ENCODE peak calls at places on chromosomes 13 and 19, in ten cellular contexts. One of them, this sample, is unnamed.

GRCh38 chr13:109642358-109642757 is 144.0 kb downstream of the IRS2 start:
- DNase-seq in psoas muscle: no peak
- DNase-seq in uterus: no peak
- DNase-seq in PC-3: no peak
- DNase-seq in AG10803: no peak
- DNase-seq in WERI-Rb-1: peak
- DNase-seq in AG04449: no peak
- DNase-seq in A549: no peak
- DNase-seq in IMR-90: no peak
- DNase-seq in RWPE1: no peak
- DNase-seq in this sample: no peak

GRCh38 chr19:4027146-4027545 is 19.6 kb downstream of the PIAS4 start:
- DNase-seq in psoas muscle: no peak
- DNase-seq in uterus: no peak
- DNase-seq in PC-3: no peak
- DNase-seq in AG10803: no peak
- DNase-seq in WERI-Rb-1: no peak
- DNase-seq in AG04449: no peak
- DNase-seq in A549: no peak
- DNase-seq in IMR-90: no peak
- DNase-seq in RWPE1: no peak
- DNase-seq in this sample: no peak

GRCh38 chr13:87259479-87260083 is 411.6 kb upstream of the SLITRK5 start:
- DNase-seq in psoas muscle: no peak
- DNase-seq in uterus: no peak
- DNase-seq in PC-3: peak
- DNase-seq in AG10803: no peak
- DNase-seq in WERI-Rb-1: peak
- DNase-seq in AG04449: no peak
- DNase-seq in A549: no peak
- DNase-seq in IMR-90: no peak
- DNase-seq in RWPE1: no peak
- DNase-seq in this sample: no peak

GRCh38 chr19:49151339-49152217 is 3.6 kb downstream of the HRC start:
- DNase-seq in psoas muscle: peak
- DNase-seq in uterus: no peak
- DNase-seq in PC-3: peak
- DNase-seq in AG10803: no peak
- DNase-seq in WERI-Rb-1: peak
- DNase-seq in AG04449: no peak
- DNase-seq in A549: peak
- DNase-seq in IMR-90: peak
- DNase-seq in RWPE1: peak
- DNase-seq in this sample: no peak

GRCh38 chr13:109680288-109680687 is 106.1 kb downstream of the IRS2 start:
- DNase-seq in psoas muscle: no peak
- DNase-seq in uterus: no peak
- DNase-seq in PC-3: no peak
- DNase-seq in AG10803: no peak
- DNase-seq in WERI-Rb-1: no peak
- DNase-seq in AG04449: no peak
- DNase-seq in A549: no peak
- DNase-seq in IMR-90: no peak
- DNase-seq in RWPE1: no peak
- DNase-seq in this sample: no peak

GRCh38 chr13:49371943-49372636 is 71.8 kb downstream of the CAB39L start:
- DNase-seq in psoas muscle: no peak
- DNase-seq in uterus: no peak
- DNase-seq in PC-3: peak
- DNase-seq in AG10803: no peak
- DNase-seq in WERI-Rb-1: no peak
- DNase-seq in AG04449: no peak
- DNase-seq in A549: no peak
- DNase-seq in IMR-90: no peak
- DNase-seq in RWPE1: no peak
- DNase-seq in this sample: no peak

GRCh38 chr13:100987993-100988392 is 313.4 kb upstream of the TMTC4 start:
- DNase-seq in psoas muscle: no peak
- DNase-seq in uterus: no peak
- DNase-seq in PC-3: peak
- DNase-seq in AG10803: peak
- DNase-seq in WERI-Rb-1: peak
- DNase-seq in AG04449: peak
- DNase-seq in A549: no peak
- DNase-seq in IMR-90: peak
- DNase-seq in RWPE1: no peak
- DNase-seq in this sample: no peak

GRCh38 chr13:58843071-58843470 is 1211.5 kb downstream of the PCDH17 start:
- DNase-seq in psoas muscle: no peak
- DNase-seq in uterus: no peak
- DNase-seq in PC-3: no peak
- DNase-seq in AG10803: no peak
- DNase-seq in WERI-Rb-1: no peak
- DNase-seq in AG04449: no peak
- DNase-seq in A549: no peak
- DNase-seq in IMR-90: no peak
- DNase-seq in RWPE1: no peak
- DNase-seq in this sample: no peak

GRCh38 chr19:8615022-8615421 is 4.5 kb upstream of the ADAMTS10 start:
- DNase-seq in psoas muscle: no peak
- DNase-seq in uterus: no peak
- DNase-seq in PC-3: no peak
- DNase-seq in AG10803: no peak
- DNase-seq in WERI-Rb-1: no peak
- DNase-seq in AG04449: no peak
- DNase-seq in A549: no peak
- DNase-seq in IMR-90: peak
- DNase-seq in RWPE1: no peak
- DNase-seq in this sample: no peak

DNA sequence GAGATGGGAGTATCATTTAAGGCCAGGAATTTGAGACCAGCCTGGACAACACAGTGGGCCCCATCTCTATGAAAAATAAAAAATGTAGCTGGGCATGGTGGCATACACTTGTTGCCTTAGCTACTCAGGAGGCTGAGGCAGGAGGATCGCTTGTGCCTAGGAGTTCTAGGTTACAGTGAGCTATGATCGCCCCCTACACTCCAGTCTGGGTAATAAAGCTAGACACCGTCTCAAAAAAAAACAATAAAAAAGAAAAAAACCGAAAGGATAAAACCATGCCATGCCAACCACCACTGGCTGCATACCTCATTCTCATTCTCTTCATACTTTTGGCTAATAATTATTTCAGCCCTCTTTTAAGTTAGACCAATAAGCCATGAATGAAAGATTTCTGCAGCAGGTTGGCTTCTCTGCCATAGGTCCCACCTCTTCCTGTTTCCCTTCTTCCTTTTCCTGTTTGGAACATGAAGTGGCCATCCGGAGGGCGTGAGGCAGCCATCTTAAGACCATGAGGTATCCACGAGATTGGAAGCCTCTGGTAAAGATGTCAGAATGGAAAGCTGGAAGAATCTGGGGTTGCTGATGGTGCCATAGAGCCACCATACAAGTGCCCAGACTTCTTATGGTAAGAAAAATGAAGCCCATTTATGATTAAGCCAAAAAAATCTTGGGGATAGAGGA is 171.3 kb downstream of the CACNA1A start:
- DNase-seq in psoas muscle: no peak
- DNase-seq in uterus: no peak
- DNase-seq in PC-3: peak
- DNase-seq in AG10803: peak
- DNase-seq in WERI-Rb-1: no peak
- DNase-seq in AG04449: no peak
- DNase-seq in A549: no peak
- DNase-seq in IMR-90: no peak
- DNase-seq in RWPE1: no peak
- DNase-seq in this sample: no peak
- TF ChIP-seq CTCF in psoas muscle: no peak
- TF ChIP-seq CTCF in uterus: no peak
- TF ChIP-seq CTCF in PC-3: peak
- TF ChIP-seq CTCF in AG10803: no peak
- TF ChIP-seq CTCF in WERI-Rb-1: no peak
- TF ChIP-seq CTCF in AG04449: no peak
- TF ChIP-seq CTCF in A549: no peak
- TF ChIP-seq CTCF in IMR-90: no peak
- TF ChIP-seq CTCF in RWPE1: no peak
- TF ChIP-seq CTCF in this sample: no peak

GRCh38 chr19:28239270-28239669 is 973.7 kb downstream of the UQCRFS1 start:
- DNase-seq in psoas muscle: no peak
- DNase-seq in uterus: no peak
- DNase-seq in PC-3: no peak
- DNase-seq in AG10803: no peak
- DNase-seq in WERI-Rb-1: peak
- DNase-seq in AG04449: no peak
- DNase-seq in A549: no peak
- DNase-seq in IMR-90: no peak
- DNase-seq in RWPE1: no peak
- DNase-seq in this sample: no peak
- TF ChIP-seq CTCF in psoas muscle: no peak
- TF ChIP-seq CTCF in uterus: no peak
- TF ChIP-seq CTCF in PC-3: no peak
- TF ChIP-seq CTCF in AG10803: peak
- TF ChIP-seq CTCF in WERI-Rb-1: peak
- TF ChIP-seq CTCF in AG04449: no peak
- TF ChIP-seq CTCF in A549: no peak
- TF ChIP-seq CTCF in IMR-90: no peak
- TF ChIP-seq CTCF in RWPE1: no peak
- TF ChIP-seq CTCF in this sample: peak

DNA sequence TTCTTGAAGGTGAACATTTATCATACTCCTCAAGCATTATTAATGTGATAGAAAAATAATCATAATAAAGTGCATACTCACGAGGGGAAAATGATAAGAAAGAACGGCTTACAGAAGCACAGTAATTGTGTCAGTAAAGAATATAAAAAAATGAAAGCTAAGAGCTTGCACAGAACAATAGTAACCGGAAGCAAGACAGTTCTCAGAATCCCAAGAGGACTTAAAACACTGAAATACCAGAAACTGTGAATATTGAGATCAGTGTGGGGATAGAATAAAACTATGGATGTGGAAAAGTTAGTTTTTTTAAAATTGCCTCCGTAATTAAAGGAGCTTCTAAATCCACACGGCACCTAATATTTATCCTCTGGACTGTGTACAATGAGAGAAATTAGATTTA is 482.7 kb downstream of the SLITRK6 start:
- DNase-seq in psoas muscle: no peak
- DNase-seq in uterus: no peak
- DNase-seq in PC-3: no peak
- DNase-seq in AG10803: no peak
- DNase-seq in WERI-Rb-1: no peak
- DNase-seq in AG04449: no peak
- DNase-seq in A549: no peak
- DNase-seq in IMR-90: no peak
- DNase-seq in RWPE1: no peak
- DNase-seq in this sample: no peak
- TF ChIP-seq CTCF in psoas muscle: no peak
- TF ChIP-seq CTCF in uterus: no peak
- TF ChIP-seq CTCF in PC-3: no peak
- TF ChIP-seq CTCF in AG10803: no peak
- TF ChIP-seq CTCF in WERI-Rb-1: no peak
- TF ChIP-seq CTCF in AG04449: no peak
- TF ChIP-seq CTCF in A549: no peak
- TF ChIP-seq CTCF in IMR-90: no peak
- TF ChIP-seq CTCF in RWPE1: no peak
- TF ChIP-seq CTCF in this sample: no peak

GRCh38 chr19:12995596-12996541 is 594 bp downstream of the NFIX start:
- DNase-seq in psoas muscle: no peak
- DNase-seq in uterus: no peak
- DNase-seq in PC-3: no peak
- DNase-seq in AG10803: peak
- DNase-seq in WERI-Rb-1: no peak
- DNase-seq in AG04449: no peak
- DNase-seq in A549: no peak
- DNase-seq in IMR-90: peak
- DNase-seq in RWPE1: no peak
- DNase-seq in this sample: no peak
- TF ChIP-seq CTCF in psoas muscle: no peak
- TF ChIP-seq CTCF in uterus: no peak
- TF ChIP-seq CTCF in PC-3: no peak
- TF ChIP-seq CTCF in AG10803: no peak
- TF ChIP-seq CTCF in WERI-Rb-1: no peak
- TF ChIP-seq CTCF in AG04449: no peak
- TF ChIP-seq CTCF in A549: no peak
- TF ChIP-seq CTCF in IMR-90: no peak
- TF ChIP-seq CTCF in RWPE1: no peak
- TF ChIP-seq CTCF in this sample: no peak

DNA sequence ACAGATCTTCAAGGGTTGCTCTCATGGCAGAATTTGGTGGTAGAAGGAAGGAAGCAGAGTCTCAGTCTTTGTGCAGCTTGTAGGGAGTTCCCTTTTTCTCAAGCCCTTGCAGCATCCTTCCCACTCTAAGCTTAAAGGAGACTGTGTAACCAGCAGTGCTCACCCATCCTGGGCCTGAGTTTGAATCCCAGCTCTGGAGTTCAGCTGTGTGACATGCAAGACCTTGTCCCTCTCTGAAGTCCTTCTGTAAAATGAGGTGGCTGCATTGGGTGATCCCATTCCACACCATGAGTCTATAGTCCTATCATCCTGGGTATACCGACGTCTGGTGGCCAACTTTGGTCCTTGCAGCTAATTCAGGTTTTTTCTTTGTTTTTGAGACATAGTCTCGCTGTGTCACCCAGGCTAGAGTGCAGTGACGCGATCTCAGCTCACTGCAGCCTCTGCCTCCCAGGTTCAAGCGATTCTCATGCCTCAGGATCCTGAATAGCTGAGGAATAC is 9.8 kb downstream of the SIGLEC10 start:
- DNase-seq in psoas muscle: no peak
- DNase-seq in uterus: no peak
- DNase-seq in PC-3: peak
- DNase-seq in AG10803: peak
- DNase-seq in WERI-Rb-1: peak
- DNase-seq in AG04449: no peak
- DNase-seq in A549: peak
- DNase-seq in IMR-90: peak
- DNase-seq in RWPE1: peak
- DNase-seq in this sample: no peak
- TF ChIP-seq CTCF in psoas muscle: peak
- TF ChIP-seq CTCF in uterus: peak
- TF ChIP-seq CTCF in PC-3: peak
- TF ChIP-seq CTCF in AG10803: peak
- TF ChIP-seq CTCF in WERI-Rb-1: peak
- TF ChIP-seq CTCF in AG04449: peak
- TF ChIP-seq CTCF in A549: peak
- TF ChIP-seq CTCF in IMR-90: peak
- TF ChIP-seq CTCF in RWPE1: no peak
- TF ChIP-seq CTCF in this sample: peak

This sample was measured in osteocyte.